ENCODE peak calls at places on chromosomes 2 and 18, in eight cellular contexts. G, D, B, Q, L, U, Y and J are unnamed samples.

GRCh38 chr18:8389391-8390340 is 219.6 kb upstream of the RAB12 start:
- DNase-seq in Y (peak), G (peak), U (no peak), B (peak), Q (peak), L (peak), D (peak), J (peak)

GRCh38 chr2:20991031-20991430 is 52.8 kb downstream of the APOB start:
- DNase-seq in L (no peak), D (no peak), B (no peak), G (no peak), Q (no peak), U (no peak), Y (no peak), J (no peak)

GRCh38 chr18:44841221-44841620 is 160.5 kb downstream of the SETBP1 start:
- DNase-seq in D (no peak), U (no peak), B (no peak), L (no peak), Q (no peak), G (no peak), Y (peak), J (no peak)

GRCh38 chr2:102514061-102514785 is 41.2 kb downstream of the SLC9A4 start:
- DNase-seq in G (peak), Q (peak), D (peak), B (no peak), U (no peak), Y (peak), L (no peak), J (peak)

GRCh38 chr2:145155196-145155595 is 635.3 kb upstream of the ZEB2 start:
- DNase-seq in Y (no peak), D (no peak), Q (no peak), U (no peak), G (no peak), B (no peak), L (no peak), J (no peak)

GRCh38 chr2:20421988-20422678 is 24.7 kb upstream of the RHOB start:
- DNase-seq in U (no peak), L (peak), Y (peak), Q (peak), G (peak), B (no peak), D (peak), J (peak)

GRCh38 chr2:144642106-144642505 is 122.2 kb upstream of the ZEB2 start:
- DNase-seq in B (no peak), D (no peak), L (no peak), G (no peak), U (no peak), Y (no peak), Q (no peak), J (no peak)

GRCh38 chr2:151852260-151853069 is 24.2 kb upstream of the ARL5A start:
- DNase-seq in B (no peak), Q (no peak), U (no peak), D (no peak), L (no peak), G (peak), Y (no peak), J (no peak)

GRCh38 chr18:58309610-58310239 is 265.7 kb downstream of the NEDD4L start:
- DNase-seq in B (no peak), Y (no peak), U (no peak), Q (no peak), L (no peak), G (no peak), D (no peak), J (no peak)

GRCh38 chr2:177229448-177230242 is 17.1 kb downstream of the HNRNPA3 start:
- DNase-seq in Y (no peak), B (no peak), L (no peak), Q (no peak), D (no peak), U (no peak), G (no peak), J (no peak)

GRCh38 chr2:130760754-130761751 is 5.7 kb downstream of the AMER3 start:
- DNase-seq in B (no peak), Y (no peak), Q (no peak), D (no peak), L (no peak), G (no peak), U (peak), J (no peak)

GRCh38 chr2:190407246-190407661 is 901 bp upstream of the MFSD6 start:
- DNase-seq in Q (no peak), U (no peak), Y (no peak), D (no peak), B (no peak), L (no peak), G (no peak), J (no peak)

GRCh38 chr2:8790739-8791162 is 46.7 kb downstream of the KIDINS220 start:
- DNase-seq in Y (no peak), Q (no peak), B (no peak), U (no peak), L (no peak), G (no peak), D (no peak), J (no peak)

GRCh38 chr18:75810481-75810880 is 383.0 kb upstream of the SMIM21 start:
- DNase-seq in D (no peak), U (no peak), G (no peak), L (no peak), Y (no peak), Q (no peak), B (no peak), J (no peak)

GRCh38 chr2:10343191-10343590 is 40.5 kb downstream of the HPCAL1 start:
- DNase-seq in Q (no peak), B (no peak), D (no peak), G (no peak), U (no peak), L (no peak), Y (no peak), J (no peak)

GRCh38 chr2:195017890-195018289 is 639.1 kb upstream of the SLC39A10 start:
- DNase-seq in Y (no peak), G (no peak), U (no peak), Q (no peak), D (no peak), L (no peak), B (no peak), J (no peak)

GRCh38 chr2:68362749-68363148 is 2.3 kb upstream of the PLEK start:
- DNase-seq in L (no peak), Y (no peak), B (no peak), Q (no peak), U (no peak), G (no peak), D (no peak), J (no peak)

GRCh38 chr2:67954125-67954748 is 108.6 kb downstream of the C1D start:
- DNase-seq in L (no peak), D (no peak), Y (no peak), B (no peak), Q (no peak), U (peak), G (no peak), J (no peak)

GRCh38 chr2:182280128-182280527 is 146.7 kb downstream of the PDE1A start:
- DNase-seq in U (no peak), D (no peak), Q (peak), G (peak), L (no peak), Y (peak), B (no peak), J (no peak)

GRCh38 chr2:188381614-188382013 is 89.9 kb downstream of the GULP1 start:
- DNase-seq in Q (peak), Y (no peak), D (peak), B (no peak), U (no peak), L (no peak), G (peak), J (peak)

GRCh38 chr18:35172009-35172408 is 68.8 kb upstream of the ZNF397 start:
- DNase-seq in B (no peak), U (no peak), G (no peak), L (no peak), D (no peak), Q (no peak), Y (no peak), J (no peak)

GRCh38 chr2:25885933-25886332 is 7.6 kb upstream of the ASXL2 start:
- DNase-seq in Q (peak), L (no peak), D (no peak), U (no peak), G (peak), B (no peak), Y (peak), J (peak)

GRCh38 chr2:201199847-201200246 is 16.9 kb downstream of the CASP10 start:
- DNase-seq in D (no peak), Q (no peak), L (no peak), Y (no peak), B (no peak), U (no peak), G (no peak), J (no peak)

GRCh38 chr2:108968619-108969018 is 20.4 kb downstream of the EDAR start:
- DNase-seq in B (no peak), U (no peak), D (no peak), Y (no peak), G (no peak), L (no peak), Q (no peak), J (no peak)

GRCh38 chr2:236546561-236546961 is 23.1 kb upstream of the ACKR3 start:
- DNase-seq in Y (no peak), D (no peak), G (no peak), B (no peak), L (no peak), U (no peak), Q (no peak), J (no peak)
- H3K4me3 ChIP-seq in Y (no peak), D (no peak), G (no peak), B (no peak), L (no peak), U (no peak), Q (no peak), J (no peak)

GRCh38 chr2:42101641-42102605 is 54.1 kb downstream of the PKDCC start:
- DNase-seq in G (peak), U (no peak), L (peak), Y (peak), B (peak), Q (peak), D (peak), J (peak)

GRCh38 chr2:42102606-42103450 is 55.0 kb downstream of the PKDCC start:
- DNase-seq in Q (peak), D (no peak), G (no peak), U (no peak), Y (peak), L (no peak), B (no peak), J (no peak)

GRCh38 chr2:42099431-42100173 is 51.8 kb downstream of the PKDCC start:
- DNase-seq in U (no peak), Q (no peak), Y (no peak), B (no peak), D (no peak), L (no peak), G (no peak), J (no peak)

GRCh38 chr2:42098571-42099430 is 51.0 kb downstream of the PKDCC start:
- DNase-seq in L (peak), B (no peak), Y (no peak), D (no peak), Q (no peak), G (peak), U (no peak), J (no peak)

GRCh38 chr2:42100696-42101585 is 53.1 kb downstream of the PKDCC start:
- DNase-seq in B (no peak), U (no peak), G (peak), D (peak), Q (peak), L (peak), Y (peak), J (no peak)
- H3K4me3 ChIP-seq in B (peak), U (peak), G (peak), D (no peak), Q (no peak), L (peak), Y (peak), J (no peak)

DNA sequence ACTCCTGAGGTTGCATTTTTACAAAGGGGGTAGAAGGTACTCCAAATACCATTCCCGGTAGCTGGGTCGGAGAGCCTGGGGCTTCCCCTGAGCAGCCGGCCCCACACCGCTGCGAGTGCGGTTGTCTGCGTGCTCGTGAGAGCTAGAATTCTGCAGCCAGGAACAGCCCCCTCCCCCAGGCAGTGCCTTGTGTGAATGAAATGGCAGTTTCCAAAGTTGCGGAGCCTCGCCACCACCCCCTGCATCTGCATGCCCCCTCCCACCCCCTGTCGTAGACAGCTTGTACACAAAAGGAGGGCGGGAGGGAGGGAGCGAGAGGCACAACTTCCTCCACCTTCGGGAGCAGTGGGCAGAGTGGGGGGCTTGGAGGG is 1.1 kb downstream of the MYCN start:
- DNase-seq in Q (no peak), L (no peak), Y (no peak), B (no peak), G (no peak), U (no peak), D (no peak), J (no peak)
- H3K4me3 ChIP-seq in Q (no peak), L (peak), Y (no peak), B (no peak), G (no peak), U (peak), D (no peak), J (no peak)

GRCh38 chr2:167833294-167833693 is 414.1 kb downstream of the STK39 start:
- DNase-seq in Y (no peak), L (no peak), U (no peak), Q (peak), G (no peak), D (no peak), B (no peak), J (no peak)
- H3K4me3 ChIP-seq in Y (no peak), L (no peak), U (no peak), Q (no peak), G (no peak), D (no peak), B (no peak), J (no peak)

DNA sequence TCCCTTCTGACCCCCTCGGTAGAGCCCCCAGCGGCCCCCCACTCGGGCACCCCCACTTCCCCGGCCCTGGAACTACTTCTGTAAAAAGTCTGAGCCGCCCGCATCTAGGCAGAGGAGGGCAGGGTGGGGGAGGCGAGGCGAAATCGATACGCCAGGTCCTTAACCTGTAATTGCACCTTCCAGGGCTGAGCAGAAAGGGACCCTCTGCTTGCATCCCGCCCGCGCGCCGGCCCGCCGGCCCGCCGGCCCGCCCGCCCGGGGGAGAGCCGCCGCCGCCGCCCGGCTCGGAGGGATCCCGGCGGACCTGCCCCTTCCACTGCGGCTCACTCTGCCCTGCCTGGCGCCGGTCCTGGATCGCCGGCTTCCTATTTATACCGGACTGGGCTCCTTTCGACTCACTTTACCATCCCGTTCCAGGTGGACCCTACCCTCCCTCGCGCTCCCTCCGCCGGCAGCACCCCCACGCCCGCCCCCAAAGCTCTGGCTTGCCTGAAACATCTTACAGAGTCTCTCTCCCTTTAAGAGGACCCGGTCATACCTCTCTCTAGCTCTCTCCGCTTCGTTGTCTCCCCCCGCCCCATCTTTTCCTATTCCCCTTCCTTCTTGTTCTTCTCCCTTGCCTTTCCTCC is 838 bp downstream of the KLHL14 start:
- DNase-seq in Q (no peak), U (no peak), Y (no peak), L (no peak), B (no peak), G (peak), D (no peak), J (no peak)
- H3K4me3 ChIP-seq in Q (peak), U (peak), Y (peak), L (peak), B (no peak), G (no peak), D (no peak), J (no peak)

GRCh38 chr2:127423880-127424279 is 5.7 kb downstream of the PROC start:
- DNase-seq in B (no peak), U (no peak), L (no peak), G (no peak), Y (no peak), Q (no peak), D (no peak), J (no peak)
- H3K4me3 ChIP-seq in B (no peak), U (no peak), L (no peak), G (peak), Y (peak), Q (peak), D (peak), J (no peak)